ENCODE peak calls at places on chromosome 17, in seven cellular contexts. One of them, this sample, is unnamed.
A peak's percentile ranks its signal among the peaks of the same experiment; 100 is the strongest.

GRCh38 chr17:81208651-81209050 is 14.1 kb downstream of the CEP131 start:
- DNase-seq in SK-N-SH: no peak
- DNase-seq in HCT116: no peak
- DNase-seq in HepG2: no peak
- DNase-seq in GM12878: no peak
- DNase-seq in K562: no peak
- DNase-seq in H1: no peak
- DNase-seq in this sample: no peak

GRCh38 chr17:67441052-67441738 is 64.1 kb downstream of the PITPNC1 start:
- DNase-seq in K562: no peak
- DNase-seq in H1: no peak
- DNase-seq in HepG2: peak; percentile 38
- DNase-seq in SK-N-SH: no peak
- DNase-seq in HCT116: peak; percentile 81
- DNase-seq in GM12878: no peak
- DNase-seq in this sample: no peak

GRCh38 chr17:15946611-15947120 is 1.7 kb downstream of the ADORA2B start:
- DNase-seq in GM12878: no peak
- DNase-seq in H1: no peak
- DNase-seq in HepG2: no peak
- DNase-seq in SK-N-SH: no peak
- DNase-seq in HCT116: no peak
- DNase-seq in K562: no peak
- DNase-seq in this sample: no peak

GRCh38 chr17:40062347-40063033 is at the start of gene THRA:
- DNase-seq in SK-N-SH: peak; percentile 95
- DNase-seq in K562: peak; percentile 90
- DNase-seq in HepG2: no peak
- DNase-seq in HCT116: no peak
- DNase-seq in GM12878: no peak
- DNase-seq in H1: peak; percentile 54
- DNase-seq in this sample: peak; percentile 69

GRCh38 chr17:3505008-3505407 is 29.2 kb downstream of the ASPA start:
- DNase-seq in SK-N-SH: no peak
- DNase-seq in K562: no peak
- DNase-seq in H1: no peak
- DNase-seq in HepG2: no peak
- DNase-seq in HCT116: no peak
- DNase-seq in GM12878: no peak
- DNase-seq in this sample: no peak

GRCh38 chr17:82644148-82644547 is 4.1 kb downstream of the WDR45B start:
- DNase-seq in K562: no peak
- DNase-seq in HCT116: no peak
- DNase-seq in H1: no peak
- DNase-seq in HepG2: no peak
- DNase-seq in GM12878: no peak
- DNase-seq in SK-N-SH: no peak
- DNase-seq in this sample: no peak

GRCh38 chr17:48247038-48247437 is 139.5 kb downstream of the SNX11 start:
- DNase-seq in H1: no peak
- DNase-seq in HepG2: no peak
- DNase-seq in HCT116: no peak
- DNase-seq in SK-N-SH: no peak
- DNase-seq in GM12878: no peak
- DNase-seq in K562: no peak
- DNase-seq in this sample: no peak

GRCh38 chr17:1573932-1574696 is 11.5 kb upstream of the PITPNA start:
- DNase-seq in H1: peak; percentile 94
- DNase-seq in HepG2: peak; percentile 63
- DNase-seq in K562: peak; percentile 87
- DNase-seq in SK-N-SH: peak; percentile 98
- DNase-seq in GM12878: no peak
- DNase-seq in HCT116: peak; percentile 60
- DNase-seq in this sample: peak; percentile 66

GRCh38 chr17:16962804-16963203 is 9.1 kb downstream of the TNFRSF13B start:
- DNase-seq in HCT116: peak; percentile 41
- DNase-seq in HepG2: no peak
- DNase-seq in K562: no peak
- DNase-seq in H1: peak; percentile 43
- DNase-seq in SK-N-SH: no peak
- DNase-seq in GM12878: no peak
- DNase-seq in this sample: no peak

GRCh38 chr17:62882284-62882683 is 74.2 kb upstream of the MARCHF10 start:
- DNase-seq in HepG2: no peak
- DNase-seq in K562: no peak
- DNase-seq in H1: no peak
- DNase-seq in HCT116: no peak
- DNase-seq in SK-N-SH: no peak
- DNase-seq in GM12878: no peak
- DNase-seq in this sample: no peak

GRCh38 chr17:56593741-56594527 is 435 bp downstream of the NOG start:
- DNase-seq in K562: no peak
- DNase-seq in GM12878: no peak
- DNase-seq in SK-N-SH: peak; percentile 84
- DNase-seq in HCT116: no peak
- DNase-seq in HepG2: peak; percentile 13
- DNase-seq in H1: peak; percentile 82
- DNase-seq in this sample: peak; percentile 83

GRCh38 chr17:19381741-19382444 is 3.6 kb downstream of the MAPK7 start:
- DNase-seq in H1: no peak
- DNase-seq in HepG2: no peak
- DNase-seq in HCT116: no peak
- DNase-seq in GM12878: no peak
- DNase-seq in K562: no peak
- DNase-seq in SK-N-SH: no peak
- DNase-seq in this sample: no peak
- TF ChIP-seq JUND in H1: no peak
- TF ChIP-seq JUND in HepG2: no peak
- TF ChIP-seq JUND in HCT116: no peak
- TF ChIP-seq JUND in GM12878: no peak
- TF ChIP-seq JUND in K562: no peak
- TF ChIP-seq JUND in SK-N-SH: no peak
- TF ChIP-seq JUND in this sample: no peak

DNA sequence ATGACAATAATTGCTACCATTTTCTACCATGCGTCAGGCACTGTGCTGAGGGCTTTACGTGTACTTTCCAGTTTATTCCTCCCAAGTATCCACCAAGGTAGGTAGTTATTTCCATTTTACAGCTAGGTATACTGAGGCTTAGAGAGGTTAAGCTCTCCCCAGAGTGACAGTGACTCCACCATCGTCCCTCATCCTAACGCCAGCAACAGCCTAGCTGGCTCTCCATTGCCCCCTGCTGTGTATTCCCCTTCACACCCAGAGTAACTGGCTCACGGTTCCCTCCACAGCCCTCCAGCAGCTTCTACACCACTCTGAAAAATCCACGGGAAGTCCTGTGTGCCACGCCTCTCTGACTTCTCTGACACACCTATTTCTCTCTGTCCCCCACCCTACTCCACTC is 7.1 kb upstream of the ASGR1 start:
- DNase-seq in GM12878: no peak
- DNase-seq in SK-N-SH: no peak
- DNase-seq in HCT116: no peak
- DNase-seq in K562: peak; percentile 39
- DNase-seq in H1: no peak
- DNase-seq in HepG2: peak; percentile 61
- DNase-seq in this sample: no peak
- TF ChIP-seq JUND in GM12878: no peak
- TF ChIP-seq JUND in SK-N-SH: no peak
- TF ChIP-seq JUND in HCT116: no peak
- TF ChIP-seq JUND in K562: no peak
- TF ChIP-seq JUND in H1: no peak
- TF ChIP-seq JUND in HepG2: no peak
- TF ChIP-seq JUND in this sample: no peak

DNA sequence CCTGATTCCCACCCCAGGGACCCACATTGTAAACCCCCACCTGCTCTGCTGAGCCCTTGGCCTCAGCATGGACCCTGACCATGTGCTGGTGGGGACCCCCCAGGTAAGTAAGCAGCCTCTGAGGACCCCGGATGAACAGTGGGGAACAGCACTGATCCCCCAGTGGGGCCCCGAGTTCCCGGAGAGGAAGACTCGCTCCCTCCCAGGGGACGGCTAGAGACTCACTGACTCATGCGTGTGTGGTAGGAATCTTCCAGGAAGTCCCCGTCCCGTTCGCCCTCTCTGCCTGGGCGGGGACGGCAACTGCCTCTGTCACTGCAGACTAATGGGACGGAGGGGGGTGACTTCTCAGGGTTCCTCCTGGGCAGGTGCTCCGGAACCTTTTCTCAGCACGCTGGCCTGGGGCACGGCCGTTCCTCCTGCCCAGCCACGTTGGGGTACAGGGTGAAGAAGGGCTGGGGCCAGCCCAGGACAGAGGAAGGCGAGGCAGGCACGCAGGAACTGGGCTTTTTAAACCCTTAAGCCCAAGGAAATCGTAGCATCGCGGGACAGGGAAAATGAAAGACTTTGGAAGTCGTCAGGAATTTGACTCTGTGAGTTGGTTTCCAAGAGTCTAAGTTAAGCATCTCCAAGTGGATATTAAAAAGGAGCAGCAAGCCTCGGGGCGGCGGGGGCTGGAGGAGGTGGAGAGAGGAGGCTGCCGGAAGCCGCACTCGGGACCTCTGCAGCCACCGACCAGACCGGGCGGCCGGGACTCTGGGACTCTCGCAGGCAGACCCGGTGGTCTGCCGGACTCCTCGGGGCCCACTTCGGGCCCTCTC is 178.7 kb downstream of the SEC14L1 start:
- DNase-seq in HepG2: no peak
- DNase-seq in SK-N-SH: peak; percentile 43
- DNase-seq in K562: peak; percentile 89
- DNase-seq in HCT116: peak; percentile 85
- DNase-seq in H1: no peak
- DNase-seq in GM12878: no peak
- DNase-seq in this sample: no peak
- TF ChIP-seq JUND in HepG2: no peak
- TF ChIP-seq JUND in SK-N-SH: peak; percentile 53
- TF ChIP-seq JUND in K562: peak; percentile 86
- TF ChIP-seq JUND in HCT116: peak; percentile 77
- TF ChIP-seq JUND in H1: no peak
- TF ChIP-seq JUND in GM12878: no peak
- TF ChIP-seq JUND in this sample: no peak

DNA sequence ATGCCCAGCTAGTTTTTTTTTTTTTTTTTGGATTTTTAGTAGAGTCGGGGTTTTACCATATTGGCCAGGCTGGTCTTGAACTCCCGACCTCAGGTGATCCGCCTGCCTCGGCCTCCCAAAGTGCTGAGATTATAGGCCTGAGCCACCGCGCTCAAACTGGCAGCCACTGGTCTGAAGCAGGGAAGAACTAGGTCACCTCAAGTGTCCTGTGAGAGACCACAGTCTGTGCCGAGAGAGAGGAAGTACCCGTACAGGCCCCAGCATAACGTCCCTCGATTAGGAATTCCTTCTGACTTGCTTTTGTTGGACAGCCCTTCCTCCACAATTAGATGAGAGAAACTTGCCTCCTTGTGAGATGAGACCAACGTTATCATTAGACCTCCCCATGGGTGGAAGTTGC is 13.7 kb upstream of the CD300E start:
- DNase-seq in H1: no peak
- DNase-seq in K562: no peak
- DNase-seq in HCT116: no peak
- DNase-seq in GM12878: no peak
- DNase-seq in HepG2: no peak
- DNase-seq in SK-N-SH: no peak
- DNase-seq in this sample: no peak
- TF ChIP-seq JUND in H1: no peak
- TF ChIP-seq JUND in K562: no peak
- TF ChIP-seq JUND in HCT116: no peak
- TF ChIP-seq JUND in GM12878: no peak
- TF ChIP-seq JUND in HepG2: no peak
- TF ChIP-seq JUND in SK-N-SH: no peak
- TF ChIP-seq JUND in this sample: no peak

This sample was measured in T47D.